ENCODE peak calls at places on chromosome 19, in four cellular contexts. One of them, this sample, is unnamed.

GRCh38 chr19:49915271-49915670 is 13.7 kb upstream of the ATF5 start:
- DNase-seq in Daoy: no peak
- DNase-seq in substantia nigra: no peak
- DNase-seq in activated CD4-positive, alpha-beta T cell treated with anti-CD3 and anti-CD28 coated beads, Interleukin-2, amount 10 ng/mL, durations not matched to agents 7 days and 5 days: no peak
- DNase-seq in this sample: no peak

GRCh38 chr19:7925171-7925837 is 631 bp downstream of the CTXN1 start:
- DNase-seq in substantia nigra: no peak
- DNase-seq in activated CD4-positive, alpha-beta T cell treated with anti-CD3 and anti-CD28 coated beads, Interleukin-2, amount 10 ng/mL, durations not matched to agents 7 days and 5 days: peak; percentile 79
- DNase-seq in Daoy: peak; percentile 91
- DNase-seq in this sample: peak; percentile 34

GRCh38 chr19:1236566-1236965 is 1.2 kb downstream of the CBARP start:
- DNase-seq in Daoy: no peak
- DNase-seq in substantia nigra: no peak
- DNase-seq in activated CD4-positive, alpha-beta T cell treated with anti-CD3 and anti-CD28 coated beads, Interleukin-2, amount 10 ng/mL, durations not matched to agents 7 days and 5 days: no peak
- DNase-seq in this sample: no peak

GRCh38 chr19:42433503-42434260 is 6.5 kb upstream of the LIPE start:
- DNase-seq in activated CD4-positive, alpha-beta T cell treated with anti-CD3 and anti-CD28 coated beads, Interleukin-2, amount 10 ng/mL, durations not matched to agents 7 days and 5 days: peak; percentile 71
- DNase-seq in Daoy: peak; percentile 77
- DNase-seq in substantia nigra: peak; percentile 57
- DNase-seq in this sample: no peak

GRCh38 chr19:12983561-12984142 is 11.6 kb upstream of the NFIX start:
- DNase-seq in activated CD4-positive, alpha-beta T cell treated with anti-CD3 and anti-CD28 coated beads, Interleukin-2, amount 10 ng/mL, durations not matched to agents 7 days and 5 days: peak; percentile 73
- DNase-seq in Daoy: peak; percentile 89
- DNase-seq in substantia nigra: peak; percentile 72
- DNase-seq in this sample: peak; percentile 76

GRCh38 chr19:44808463-44809371 is at the start of gene BCAM:
- DNase-seq in activated CD4-positive, alpha-beta T cell treated with anti-CD3 and anti-CD28 coated beads, Interleukin-2, amount 10 ng/mL, durations not matched to agents 7 days and 5 days: no peak
- DNase-seq in Daoy: peak; percentile 79
- DNase-seq in substantia nigra: peak; percentile 8
- DNase-seq in this sample: peak; percentile 55

GRCh38 chr19:37932985-37933953 is 26.3 kb downstream of the SIPA1L3 start:
- DNase-seq in Daoy: peak; percentile 74
- DNase-seq in substantia nigra: no peak
- DNase-seq in activated CD4-positive, alpha-beta T cell treated with anti-CD3 and anti-CD28 coated beads, Interleukin-2, amount 10 ng/mL, durations not matched to agents 7 days and 5 days: no peak
- DNase-seq in this sample: no peak

GRCh38 chr19:11138659-11139526 is 16.7 kb downstream of the SPC24 start:
- DNase-seq in activated CD4-positive, alpha-beta T cell treated with anti-CD3 and anti-CD28 coated beads, Interleukin-2, amount 10 ng/mL, durations not matched to agents 7 days and 5 days: no peak
- DNase-seq in Daoy: peak; percentile 90
- DNase-seq in substantia nigra: peak; percentile 7
- DNase-seq in this sample: no peak

GRCh38 chr19:45166723-45167252 is 6.0 kb upstream of the NKPD1 start:
- DNase-seq in substantia nigra: no peak
- DNase-seq in Daoy: no peak
- DNase-seq in activated CD4-positive, alpha-beta T cell treated with anti-CD3 and anti-CD28 coated beads, Interleukin-2, amount 10 ng/mL, durations not matched to agents 7 days and 5 days: no peak
- DNase-seq in this sample: no peak

GRCh38 chr19:14479985-14480694 is 5.0 kb upstream of the PTGER1 start:
- DNase-seq in Daoy: peak; percentile 77
- DNase-seq in activated CD4-positive, alpha-beta T cell treated with anti-CD3 and anti-CD28 coated beads, Interleukin-2, amount 10 ng/mL, durations not matched to agents 7 days and 5 days: peak; percentile 72
- DNase-seq in substantia nigra: no peak
- DNase-seq in this sample: no peak

GRCh38 chr19:49061000-49061399 is 3.5 kb upstream of the CGB7 start:
- DNase-seq in Daoy: no peak
- DNase-seq in activated CD4-positive, alpha-beta T cell treated with anti-CD3 and anti-CD28 coated beads, Interleukin-2, amount 10 ng/mL, durations not matched to agents 7 days and 5 days: no peak
- DNase-seq in substantia nigra: no peak
- DNase-seq in this sample: no peak

GRCh38 chr19:13850910-13851753 is 25.8 kb upstream of the NANOS3 start:
- DNase-seq in Daoy: peak; percentile 99
- DNase-seq in activated CD4-positive, alpha-beta T cell treated with anti-CD3 and anti-CD28 coated beads, Interleukin-2, amount 10 ng/mL, durations not matched to agents 7 days and 5 days: no peak
- DNase-seq in substantia nigra: no peak
- DNase-seq in this sample: peak; percentile 28

GRCh38 chr19:6664916-6665315 is 5.0 kb downstream of the TNFSF14 start:
- DNase-seq in substantia nigra: no peak
- DNase-seq in Daoy: no peak
- DNase-seq in activated CD4-positive, alpha-beta T cell treated with anti-CD3 and anti-CD28 coated beads, Interleukin-2, amount 10 ng/mL, durations not matched to agents 7 days and 5 days: no peak
- DNase-seq in this sample: no peak

GRCh38 chr19:7505682-7506384 is 10.1 kb upstream of the ZNF358 start:
- DNase-seq in substantia nigra: no peak
- DNase-seq in Daoy: no peak
- DNase-seq in activated CD4-positive, alpha-beta T cell treated with anti-CD3 and anti-CD28 coated beads, Interleukin-2, amount 10 ng/mL, durations not matched to agents 7 days and 5 days: no peak
- DNase-seq in this sample: peak; percentile 55